ENCODE peak calls at places on chromosomes 7 and 10, in four cellular contexts. A is WTC11, C is K562, X is HepG2. L is an unnamed sample.

GRCh38 chr10:110207805-110208613 is 604 bp downstream of the MXI1 start:
- DNase-seq in A (peak; percentile 61), C (peak; percentile 38), X (no peak), L (peak; percentile 53)

GRCh38 chr7:124667312-124667711 is 98.3 kb downstream of the GPR37 start:
- DNase-seq in A (no peak), C (no peak), X (no peak), L (no peak)

GRCh38 chr7:79822620-79823240 is 311.9 kb upstream of the GNAI1 start:
- DNase-seq in A (no peak), C (no peak), X (no peak), L (no peak)

GRCh38 chr10:45555789-45556188 is 116.8 kb downstream of the ZFAND4 start:
- DNase-seq in A (no peak), C (no peak), X (no peak), L (no peak)

GRCh38 chr10:118734477-118734876 is 20.3 kb downstream of the CACUL1 start:
- DNase-seq in A (no peak), C (no peak), X (no peak), L (no peak)

GRCh38 chr10:123633636-123634035 is 32.5 kb upstream of the GPR26 start:
- DNase-seq in A (no peak), C (no peak), X (no peak), L (no peak)

GRCh38 chr10:11874568-11875182 is 51.5 kb downstream of the PROSER2 start:
- DNase-seq in A (peak; percentile 63), C (peak; percentile 89), X (peak; percentile 80), L (no peak)

GRCh38 chr10:4686644-4686996 is 139.4 kb upstream of the AKR1E2 start:
- DNase-seq in A (no peak), C (no peak), X (peak; percentile 39), L (peak; percentile 51)

GRCh38 chr10:12388671-12389070 is 39.3 kb downstream of the CAMK1D start:
- DNase-seq in A (no peak), C (no peak), X (no peak), L (no peak)

GRCh38 chr7:74040101-74040790 is 12.3 kb downstream of the ELN start:
- DNase-seq in A (no peak), C (no peak), X (no peak), L (no peak)

GRCh38 chr7:46071076-46071475 is 150.0 kb upstream of the IGFBP3 start:
- DNase-seq in A (no peak), C (no peak), X (no peak), L (no peak)

GRCh38 chr7:44159824-44160630 is 18.9 kb upstream of the MYL7 start:
- DNase-seq in A (no peak), C (no peak), X (no peak), L (no peak)

GRCh38 chr10:19832624-19833507 is 16.6 kb downstream of the PLXDC2 start:
- DNase-seq in A (peak; percentile 21), C (no peak), X (no peak), L (no peak)

GRCh38 chr7:18305866-18306265 is 189.7 kb upstream of the HDAC9 start:
- DNase-seq in A (no peak), C (no peak), X (no peak), L (no peak)
- TF ChIP-seq NR3C1 in A (no peak), C (no peak), X (no peak), L (no peak)

DNA sequence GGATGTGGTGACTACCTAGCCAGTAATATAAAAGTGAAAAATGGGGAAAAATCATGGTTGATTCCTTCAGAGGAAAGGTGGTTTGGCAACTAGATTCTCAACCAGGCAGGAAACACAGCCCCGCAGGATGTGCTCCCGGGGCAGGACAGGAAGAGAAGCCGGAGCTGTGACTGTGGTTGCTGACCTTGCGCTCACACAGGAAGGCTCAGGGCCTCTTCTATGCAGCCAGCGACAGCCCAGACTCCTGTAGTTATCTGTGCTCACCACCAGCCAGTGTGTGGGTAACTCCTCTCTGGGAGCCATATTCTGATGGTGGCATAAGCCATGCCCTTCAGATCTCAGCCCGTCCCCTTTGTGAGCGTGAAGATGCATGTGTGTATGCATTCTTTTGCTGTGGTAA is 138.2 kb downstream of the RNF216 start:
- DNase-seq in A (peak; percentile 32), C (no peak), X (no peak), L (no peak)
- TF ChIP-seq NR3C1 in A (no peak), C (no peak), X (no peak), L (no peak)

GRCh38 chr7:94980418-94981142 is 73.2 kb downstream of the PPP1R9A start:
- DNase-seq in A (no peak), C (no peak), X (peak; percentile 94), L (peak; percentile 48)
- TF ChIP-seq NR3C1 in A (no peak), C (no peak), X (no peak), L (no peak)

GRCh38 chr10:95517536-95518454 is 43.4 kb downstream of the SORBS1 start:
- DNase-seq in A (no peak), C (peak; percentile 26), X (peak; percentile 70), L (no peak)
- TF ChIP-seq NR3C1 in A (no peak), C (no peak), X (no peak), L (no peak)

GRCh38 chr7:135193615-135194081 is 17.7 kb downstream of the WDR91 start:
- DNase-seq in A (no peak), C (no peak), X (peak; percentile 40), L (no peak)
- TF ChIP-seq NR3C1 in A (no peak), C (no peak), X (no peak), L (no peak)

GRCh38 chr7:623464-623863 is 103.0 kb upstream of the DNAAF5 start:
- DNase-seq in A (no peak), C (no peak), X (no peak), L (no peak)
- TF ChIP-seq NR3C1 in A (no peak), C (no peak), X (no peak), L (no peak)

DNA sequence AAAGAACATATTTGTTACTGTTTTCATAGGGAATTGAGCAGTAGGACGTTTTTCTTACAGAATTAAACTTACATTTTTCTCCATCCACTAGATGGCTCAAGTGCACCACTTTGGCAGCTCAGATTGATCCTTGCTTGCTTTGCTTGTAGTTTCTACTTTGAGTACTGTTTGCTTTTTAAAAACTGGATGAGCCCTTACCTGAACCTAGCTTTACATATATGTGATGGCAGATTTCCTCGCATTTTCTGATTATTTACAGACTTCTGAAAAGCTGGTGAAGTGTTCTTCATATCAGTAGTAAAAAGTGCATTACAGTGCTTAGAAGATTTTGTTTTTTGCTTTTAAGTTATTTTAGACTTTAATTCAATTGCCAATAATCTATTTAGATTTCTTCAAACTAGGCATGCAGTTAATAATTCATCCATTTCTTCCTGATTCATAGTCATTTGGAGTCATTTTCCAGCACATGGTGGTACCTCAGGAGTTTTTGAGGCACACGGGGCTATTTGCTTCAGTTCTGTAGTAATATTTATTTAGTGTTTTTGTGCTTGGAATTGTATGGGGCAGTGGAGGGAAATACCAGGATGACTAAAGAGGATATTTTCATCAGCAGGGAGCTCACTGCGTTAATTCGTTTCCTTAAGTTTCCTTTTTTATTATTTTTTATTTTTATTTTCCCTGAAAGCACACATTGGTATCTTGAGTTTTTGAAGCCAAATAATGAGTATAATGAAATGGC is 57.3 kb downstream of the MAPK8 start:
- DNase-seq in A (no peak), C (peak; percentile 30), X (peak; percentile 70), L (peak; percentile 80)
- TF ChIP-seq NR3C1 in A (no peak), C (no peak), X (no peak), L (no peak)

DNA sequence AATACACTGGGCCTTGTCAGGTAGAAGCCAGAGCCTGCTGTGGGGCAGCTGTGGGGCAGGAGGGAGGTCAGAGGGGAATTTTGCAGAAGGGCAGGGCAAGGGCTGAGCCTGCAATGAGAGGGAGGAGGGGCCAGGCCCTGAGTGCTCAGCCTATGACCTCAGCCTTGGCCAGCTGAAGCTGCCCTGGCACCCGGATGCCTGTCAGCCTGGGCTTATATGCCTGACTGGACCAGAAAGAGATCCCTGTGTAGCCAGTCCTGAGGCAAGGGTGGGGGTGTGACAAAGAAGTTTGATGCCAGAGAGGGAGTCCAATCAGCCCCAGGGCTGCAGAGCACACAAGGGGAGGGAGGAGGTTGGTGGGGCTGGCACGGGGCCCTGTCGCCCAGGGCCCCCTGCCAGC is 22.3 kb upstream of the PRRT4 start:
- DNase-seq in A (no peak), C (no peak), X (no peak), L (no peak)
- TF ChIP-seq NR3C1 in A (no peak), C (no peak), X (no peak), L (no peak)

GRCh38 chr10:63670291-63670898 is 149.2 kb downstream of the REEP3 start:
- DNase-seq in A (no peak), C (no peak), X (no peak), L (no peak)
- TF ChIP-seq NR3C1 in A (no peak), C (no peak), X (no peak), L (no peak)

L was measured in A549.